ENCODE peak calls at places on chromosomes 11 and 22, in six cellular contexts. One of them, this sample, is unnamed.

GRCh38 chr22:37275622-37276021 is 6.7 kb upstream of the CYTH4 start:
- DNase-seq in tibial artery: no peak
- DNase-seq in psoas muscle: no peak
- DNase-seq in B cell: peak; percentile 6
- DNase-seq in RWPE1: no peak
- DNase-seq in AG09309: no peak
- DNase-seq in this sample: no peak

GRCh38 chr22:45163074-45163416 is 680 bp upstream of the NUP50 start:
- DNase-seq in tibial artery: no peak
- DNase-seq in psoas muscle: no peak
- DNase-seq in B cell: no peak
- DNase-seq in RWPE1: no peak
- DNase-seq in AG09309: no peak
- DNase-seq in this sample: peak; percentile 37

GRCh38 chr11:122210378-122210995 is 94.5 kb upstream of the BLID start:
- DNase-seq in tibial artery: no peak
- DNase-seq in psoas muscle: no peak
- DNase-seq in B cell: no peak
- DNase-seq in RWPE1: no peak
- DNase-seq in AG09309: no peak
- DNase-seq in this sample: no peak

GRCh38 chr11:6480299-6480914 is 724 bp downstream of the ARFIP2 start:
- DNase-seq in tibial artery: no peak
- DNase-seq in psoas muscle: no peak
- DNase-seq in B cell: no peak
- DNase-seq in RWPE1: no peak
- DNase-seq in AG09309: no peak
- DNase-seq in this sample: no peak

GRCh38 chr22:17085277-17086091 is 684 bp downstream of the IL17RA start:
- DNase-seq in tibial artery: peak; percentile 77
- DNase-seq in psoas muscle: peak; percentile 66
- DNase-seq in B cell: no peak
- DNase-seq in RWPE1: no peak
- DNase-seq in AG09309: no peak
- DNase-seq in this sample: no peak

GRCh38 chr11:88312665-88313064 is 24.9 kb downstream of the CTSC start:
- DNase-seq in tibial artery: no peak
- DNase-seq in psoas muscle: no peak
- DNase-seq in B cell: no peak
- DNase-seq in RWPE1: no peak
- DNase-seq in AG09309: no peak
- DNase-seq in this sample: no peak

GRCh38 chr11:73538381-73538872 is 59.5 kb downstream of the FAM168A start:
- DNase-seq in tibial artery: no peak
- DNase-seq in psoas muscle: no peak
- DNase-seq in B cell: no peak
- DNase-seq in RWPE1: no peak
- DNase-seq in AG09309: no peak
- DNase-seq in this sample: peak; percentile 55

GRCh38 chr22:44424867-44425351 is 73.1 kb downstream of the RTL6 start:
- DNase-seq in tibial artery: peak; percentile 38
- DNase-seq in psoas muscle: no peak
- DNase-seq in B cell: no peak
- DNase-seq in RWPE1: no peak
- DNase-seq in AG09309: no peak
- DNase-seq in this sample: no peak

GRCh38 chr11:46504817-46505613 is 88.8 kb downstream of the AMBRA1 start:
- DNase-seq in tibial artery: no peak
- DNase-seq in psoas muscle: no peak
- DNase-seq in B cell: no peak
- DNase-seq in RWPE1: no peak
- DNase-seq in AG09309: no peak
- DNase-seq in this sample: peak; percentile 39

GRCh38 chr11:132312161-132312560 is 941.7 kb downstream of the NTM start:
- DNase-seq in tibial artery: no peak
- DNase-seq in psoas muscle: no peak
- DNase-seq in B cell: no peak
- DNase-seq in RWPE1: peak; percentile 26
- DNase-seq in AG09309: peak; percentile 4
- DNase-seq in this sample: no peak

GRCh38 chr11:16335236-16335962 is 20.9 kb downstream of the SOX6 start:
- DNase-seq in tibial artery: no peak
- DNase-seq in psoas muscle: no peak
- DNase-seq in B cell: no peak
- DNase-seq in RWPE1: no peak
- DNase-seq in AG09309: no peak
- DNase-seq in this sample: no peak

GRCh38 chr11:131724436-131724995 is 354.1 kb downstream of the NTM start:
- DNase-seq in tibial artery: no peak
- DNase-seq in psoas muscle: no peak
- DNase-seq in B cell: no peak
- DNase-seq in RWPE1: no peak
- DNase-seq in AG09309: no peak
- DNase-seq in this sample: no peak

GRCh38 chr11:122137081-122137793 is 21.2 kb upstream of the BLID start:
- DNase-seq in tibial artery: no peak
- DNase-seq in psoas muscle: no peak
- DNase-seq in B cell: no peak
- DNase-seq in RWPE1: peak; percentile 59
- DNase-seq in AG09309: peak; percentile 82
- DNase-seq in this sample: no peak

GRCh38 chr22:31229402-31230140 is 17.5 kb downstream of the LIMK2 start:
- DNase-seq in tibial artery: no peak
- DNase-seq in psoas muscle: peak; percentile 29
- DNase-seq in B cell: no peak
- DNase-seq in RWPE1: no peak
- DNase-seq in AG09309: no peak
- DNase-seq in this sample: no peak

GRCh38 chr22:33105501-33105911 is 47.3 kb upstream of the SYN3 start:
- DNase-seq in tibial artery: no peak
- DNase-seq in psoas muscle: no peak
- DNase-seq in B cell: no peak
- DNase-seq in RWPE1: peak; percentile 34
- DNase-seq in AG09309: no peak
- DNase-seq in this sample: no peak

GRCh38 chr11:17014774-17015638 is 792 bp upstream of the PLEKHA7 start:
- DNase-seq in tibial artery: no peak
- DNase-seq in psoas muscle: no peak
- DNase-seq in B cell: no peak
- DNase-seq in RWPE1: peak; percentile 62
- DNase-seq in AG09309: no peak
- DNase-seq in this sample: peak; percentile 66

GRCh38 chr11:120025606-120026335 is 112.1 kb downstream of the TRIM29 start:
- DNase-seq in tibial artery: no peak
- DNase-seq in psoas muscle: no peak
- DNase-seq in B cell: no peak
- DNase-seq in RWPE1: no peak
- DNase-seq in AG09309: no peak
- DNase-seq in this sample: no peak

GRCh38 chr11:118631510-118631909 is 24.1 kb downstream of the PHLDB1 start:
- DNase-seq in tibial artery: no peak
- DNase-seq in psoas muscle: no peak
- DNase-seq in B cell: no peak
- DNase-seq in RWPE1: no peak
- DNase-seq in AG09309: no peak
- DNase-seq in this sample: no peak

GRCh38 chr22:37287550-37287951 is 5.2 kb downstream of the CYTH4 start:
- DNase-seq in tibial artery: no peak
- DNase-seq in psoas muscle: no peak
- DNase-seq in B cell: no peak
- DNase-seq in RWPE1: peak; percentile 13
- DNase-seq in AG09309: no peak
- DNase-seq in this sample: no peak

GRCh38 chr11:58024601-58025091 is 965 bp downstream of the OR9Q1 start:
- DNase-seq in tibial artery: peak; percentile 88
- DNase-seq in psoas muscle: peak; percentile 70
- DNase-seq in B cell: no peak
- DNase-seq in RWPE1: no peak
- DNase-seq in AG09309: no peak
- DNase-seq in this sample: no peak

GRCh38 chr11:110345756-110346155 is 49.3 kb upstream of the RDX start:
- DNase-seq in tibial artery: no peak
- DNase-seq in psoas muscle: no peak
- DNase-seq in B cell: no peak
- DNase-seq in RWPE1: no peak
- DNase-seq in AG09309: no peak
- DNase-seq in this sample: no peak

GRCh38 chr11:14643697-14644395 is at the start of gene PDE3B:
- DNase-seq in tibial artery: peak; percentile 82
- DNase-seq in psoas muscle: peak; percentile 68
- DNase-seq in B cell: peak; percentile 58
- DNase-seq in RWPE1: peak; percentile 44
- DNase-seq in AG09309: no peak
- DNase-seq in this sample: peak; percentile 64

GRCh38 chr11:14642873-14643696 is 519 bp upstream of the PDE3B start:
- DNase-seq in tibial artery: no peak
- DNase-seq in psoas muscle: no peak
- DNase-seq in B cell: no peak
- DNase-seq in RWPE1: no peak
- DNase-seq in AG09309: no peak
- DNase-seq in this sample: no peak

GRCh38 chr11:14645247-14645912 is 1.8 kb downstream of the PDE3B start:
- DNase-seq in tibial artery: no peak
- DNase-seq in psoas muscle: no peak
- DNase-seq in B cell: no peak
- DNase-seq in RWPE1: peak; percentile 43
- DNase-seq in AG09309: no peak
- DNase-seq in this sample: no peak

GRCh38 chr11:14645985-14646900 is 2.6 kb downstream of the PDE3B start:
- DNase-seq in tibial artery: no peak
- DNase-seq in psoas muscle: no peak
- DNase-seq in B cell: no peak
- DNase-seq in RWPE1: no peak
- DNase-seq in AG09309: no peak
- DNase-seq in this sample: no peak

DNA sequence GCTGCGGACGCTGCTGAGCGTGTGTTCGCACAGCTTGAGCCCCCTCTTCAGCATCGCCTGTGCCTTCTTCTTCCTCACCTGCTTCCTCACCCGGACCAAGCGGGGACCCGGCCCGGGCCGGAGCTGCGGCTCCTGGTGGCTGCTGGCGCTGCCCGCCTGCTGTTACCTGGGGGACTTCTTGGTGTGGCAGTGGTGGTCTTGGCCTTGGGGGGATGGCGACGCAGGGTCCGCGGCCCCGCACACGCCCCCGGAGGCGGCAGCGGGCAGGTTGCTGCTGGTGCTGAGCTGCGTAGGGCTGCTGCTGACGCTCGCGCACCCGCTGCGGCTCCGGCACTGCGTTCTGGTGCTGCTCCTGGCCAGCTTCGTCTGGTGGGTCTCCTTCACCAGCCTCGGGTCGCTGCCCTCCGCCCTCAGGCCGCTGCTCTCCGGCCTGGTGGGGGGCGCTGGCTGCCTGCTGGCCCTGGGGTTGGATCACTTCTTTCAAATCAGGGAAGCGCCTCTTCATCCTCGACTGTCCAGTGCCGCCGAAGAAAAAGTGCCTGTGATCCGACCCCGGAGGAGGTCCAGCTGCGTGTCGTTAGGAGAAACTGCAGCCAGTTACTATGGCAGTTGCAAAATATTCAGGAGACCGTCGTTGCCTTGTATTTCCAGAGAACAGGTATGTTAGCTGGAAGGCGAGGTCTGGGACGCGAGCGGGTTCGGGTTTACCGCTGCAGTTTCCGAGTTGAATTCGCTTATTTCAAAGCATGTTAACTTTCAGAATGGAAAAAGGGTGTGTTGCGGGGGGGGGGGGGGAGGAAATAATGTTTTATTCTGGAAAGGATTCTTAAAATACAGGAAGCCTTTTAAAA is 1.0 kb downstream of the PDE3B start:
- DNase-seq in tibial artery: peak; percentile 67
- DNase-seq in psoas muscle: peak; percentile 18
- DNase-seq in B cell: peak; percentile 43
- DNase-seq in RWPE1: peak; percentile 3
- DNase-seq in AG09309: no peak
- DNase-seq in this sample: peak; percentile 45
- TF ChIP-seq CTCF in tibial artery: no peak
- TF ChIP-seq CTCF in psoas muscle: no peak
- TF ChIP-seq CTCF in B cell: peak; percentile 19
- TF ChIP-seq CTCF in RWPE1: no peak
- TF ChIP-seq CTCF in AG09309: no peak
- TF ChIP-seq CTCF in this sample: no peak

DNA sequence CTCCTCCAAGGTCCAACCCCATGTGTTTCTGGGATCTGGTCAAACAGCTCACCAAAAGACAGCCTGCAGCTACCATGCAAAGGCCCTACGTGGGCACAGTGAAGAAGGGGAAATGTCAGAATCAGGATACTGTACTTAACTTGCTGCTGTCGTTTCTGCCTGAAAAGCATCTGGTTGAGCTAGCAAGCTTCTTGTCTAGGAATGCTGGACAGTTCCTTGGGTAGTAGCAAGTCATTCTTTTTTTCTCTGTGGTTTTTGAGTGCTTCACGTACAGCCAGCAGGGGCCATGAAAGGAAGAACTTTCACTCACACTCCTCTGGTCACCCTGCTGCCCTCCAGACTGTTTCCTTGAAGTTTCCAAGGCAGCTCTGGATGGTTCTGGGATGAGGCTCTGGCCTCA is 24.7 kb downstream of the RCOR2 start:
- DNase-seq in tibial artery: no peak
- DNase-seq in psoas muscle: no peak
- DNase-seq in B cell: no peak
- DNase-seq in RWPE1: no peak
- DNase-seq in AG09309: no peak
- DNase-seq in this sample: no peak
- TF ChIP-seq CTCF in tibial artery: no peak
- TF ChIP-seq CTCF in psoas muscle: no peak
- TF ChIP-seq CTCF in B cell: no peak
- TF ChIP-seq CTCF in RWPE1: no peak
- TF ChIP-seq CTCF in AG09309: no peak
- TF ChIP-seq CTCF in this sample: no peak

GRCh38 chr11:87299041-87299481 is 261.3 kb downstream of the TMEM135 start:
- DNase-seq in tibial artery: no peak
- DNase-seq in psoas muscle: no peak
- DNase-seq in B cell: no peak
- DNase-seq in RWPE1: no peak
- DNase-seq in AG09309: no peak
- DNase-seq in this sample: no peak

GRCh38 chr11:87298155-87298554 is 260.4 kb downstream of the TMEM135 start:
- DNase-seq in tibial artery: no peak
- DNase-seq in psoas muscle: no peak
- DNase-seq in B cell: no peak
- DNase-seq in RWPE1: no peak
- DNase-seq in AG09309: no peak
- DNase-seq in this sample: no peak

GRCh38 chr11:87304350-87304749 is 266.6 kb downstream of the TMEM135 start:
- DNase-seq in tibial artery: no peak
- DNase-seq in psoas muscle: no peak
- DNase-seq in B cell: no peak
- DNase-seq in RWPE1: no peak
- DNase-seq in AG09309: no peak
- DNase-seq in this sample: no peak

GRCh38 chr11:87301785-87302540 is 264.2 kb downstream of the TMEM135 start:
- DNase-seq in tibial artery: no peak
- DNase-seq in psoas muscle: no peak
- DNase-seq in B cell: no peak
- DNase-seq in RWPE1: no peak
- DNase-seq in AG09309: no peak
- DNase-seq in this sample: no peak

GRCh38 chr11:87300640-87301381 is 263.1 kb downstream of the TMEM135 start:
- DNase-seq in tibial artery: no peak
- DNase-seq in psoas muscle: no peak
- DNase-seq in B cell: no peak
- DNase-seq in RWPE1: no peak
- DNase-seq in AG09309: no peak
- DNase-seq in this sample: no peak
- TF ChIP-seq CTCF in tibial artery: no peak
- TF ChIP-seq CTCF in psoas muscle: no peak
- TF ChIP-seq CTCF in B cell: no peak
- TF ChIP-seq CTCF in RWPE1: no peak
- TF ChIP-seq CTCF in AG09309: no peak
- TF ChIP-seq CTCF in this sample: no peak

GRCh38 chr22:34841321-34841901 is 224.5 kb upstream of the ISX start:
- DNase-seq in tibial artery: no peak
- DNase-seq in psoas muscle: no peak
- DNase-seq in B cell: no peak
- DNase-seq in RWPE1: no peak
- DNase-seq in AG09309: no peak
- DNase-seq in this sample: no peak
- TF ChIP-seq CTCF in tibial artery: no peak
- TF ChIP-seq CTCF in psoas muscle: no peak
- TF ChIP-seq CTCF in B cell: no peak
- TF ChIP-seq CTCF in RWPE1: no peak
- TF ChIP-seq CTCF in AG09309: no peak
- TF ChIP-seq CTCF in this sample: no peak

This sample was measured in GM10248.